ENCODE peak calls at places on chromosomes 2 and 18, in six cellular contexts. H, Q, W, J, M and A are unnamed samples.

GRCh38 chr2:111967018-111967417 is 68.6 kb downstream of the MERTK start:
- DNase-seq in M (no peak), H (no peak), Q (no peak), W (no peak), J (no peak), A (no peak)

GRCh38 chr2:102801098-102801718 is 39.4 kb downstream of the TMEM182 start:
- DNase-seq in Q (peak; percentile 11), M (no peak), H (peak; percentile 42), J (peak; percentile 21), W (peak; percentile 70), A (no peak)

GRCh38 chr2:26002617-26003310 is 20.5 kb upstream of the KIF3C start:
- DNase-seq in Q (no peak), W (no peak), M (no peak), J (no peak), H (no peak), A (no peak)

GRCh38 chr2:8412082-8412481 is 269.8 kb upstream of the ID2 start:
- DNase-seq in H (no peak), J (no peak), Q (peak; percentile 61), W (peak; percentile 90), M (no peak), A (no peak)

GRCh38 chr2:206435738-206436137 is 7.6 kb upstream of the ADAM23 start:
- DNase-seq in W (no peak), J (peak; percentile 83), H (no peak), M (no peak), Q (no peak), A (no peak)

GRCh38 chr2:67974564-67975430 is 88.0 kb downstream of the C1D start:
- DNase-seq in J (no peak), Q (no peak), W (no peak), H (no peak), M (no peak), A (peak; percentile 15)

GRCh38 chr2:237885931-237886701 is 26.7 kb downstream of the RAMP1 start:
- DNase-seq in J (no peak), H (peak; percentile 24), M (no peak), Q (no peak), W (no peak), A (peak; percentile 91)

GRCh38 chr2:240524963-240525718 is 32.6 kb downstream of the ANKMY1 start:
- DNase-seq in H (no peak), W (peak; percentile 38), Q (no peak), M (no peak), J (no peak), A (no peak)

GRCh38 chr18:26322892-26323653 is 96.8 kb downstream of the TAF4B start:
- DNase-seq in J (peak; percentile 73), W (no peak), M (no peak), Q (no peak), H (peak; percentile 71), A (no peak)

GRCh38 chr2:134362751-134363150 is 108.9 kb downstream of the MGAT5 start:
- DNase-seq in M (no peak), Q (no peak), J (no peak), W (no peak), H (no peak), A (no peak)

GRCh38 chr2:172219201-172219600 is 116.5 kb upstream of the DLX2 start:
- DNase-seq in J (no peak), Q (no peak), H (no peak), W (no peak), M (no peak), A (no peak)

GRCh38 chr2:43484323-43484930 is 111.4 kb downstream of the THADA start:
- DNase-seq in M (no peak), H (peak; percentile 94), W (no peak), Q (peak; percentile 83), J (peak; percentile 85), A (no peak)

GRCh38 chr2:118169359-118170005 is 81.2 kb downstream of the INSIG2 start:
- DNase-seq in J (no peak), Q (no peak), W (no peak), H (no peak), M (peak; percentile 14), A (peak; percentile 31)

GRCh38 chr2:37389984-37390765 is 45.7 kb downstream of the QPCT start:
- DNase-seq in M (peak; percentile 69), Q (peak; percentile 87), H (peak; percentile 95), J (peak; percentile 96), W (no peak), A (no peak)

GRCh38 chr18:9743200-9744016 is 35.3 kb downstream of the RAB31 start:
- DNase-seq in Q (peak; percentile 95), W (no peak), H (peak; percentile 99), J (peak; percentile 97), M (no peak), A (no peak)